ENCODE peak calls at places on chromosomes 16 and 17, in five cellular contexts. One of them, this sample, is unnamed.

GRCh38 chr16:57628008-57628781 is at the start of gene ADGRG1:
- DNase-seq in GM06990: no peak
- DNase-seq in fibroblast of pulmonary artery: peak; percentile 97
- DNase-seq in kidney tubule cell: peak; percentile 99
- DNase-seq in HFFc6: peak; percentile 95
- DNase-seq in this sample: peak; percentile 53

GRCh38 chr17:1908699-1909309 is 79.0 kb downstream of the RPA1 start:
- DNase-seq in fibroblast of pulmonary artery: peak; percentile 83
- DNase-seq in GM06990: no peak
- DNase-seq in HFFc6: peak; percentile 70
- DNase-seq in kidney tubule cell: peak; percentile 71
- DNase-seq in this sample: peak; percentile 76

GRCh38 chr17:72984145-72984924 is 108.2 kb downstream of the SLC39A11 start:
- DNase-seq in kidney tubule cell: peak; percentile 58
- DNase-seq in GM06990: no peak
- DNase-seq in HFFc6: peak; percentile 81
- DNase-seq in fibroblast of pulmonary artery: peak; percentile 92
- DNase-seq in this sample: peak; percentile 74

GRCh38 chr16:48136547-48137360 is 19.0 kb downstream of the ABCC12 start:
- DNase-seq in kidney tubule cell: no peak
- DNase-seq in GM06990: no peak
- DNase-seq in HFFc6: no peak
- DNase-seq in fibroblast of pulmonary artery: peak; percentile 60
- DNase-seq in this sample: no peak

GRCh38 chr16:60180609-60181008 is 1446.5 kb upstream of the GOT2 start:
- DNase-seq in fibroblast of pulmonary artery: no peak
- DNase-seq in GM06990: no peak
- DNase-seq in kidney tubule cell: no peak
- DNase-seq in HFFc6: no peak
- DNase-seq in this sample: no peak

GRCh38 chr16:23670137-23670776 is 8.4 kb upstream of the PLK1 start:
- DNase-seq in fibroblast of pulmonary artery: peak; percentile 65
- DNase-seq in GM06990: peak; percentile 81
- DNase-seq in HFFc6: peak; percentile 82
- DNase-seq in kidney tubule cell: peak; percentile 97
- DNase-seq in this sample: no peak

GRCh38 chr16:66169817-66170216 is 196.7 kb upstream of the CDH5 start:
- DNase-seq in kidney tubule cell: no peak
- DNase-seq in fibroblast of pulmonary artery: no peak
- DNase-seq in GM06990: no peak
- DNase-seq in HFFc6: no peak
- DNase-seq in this sample: no peak

GRCh38 chr17:55859518-55859917 is 108.7 kb downstream of the PCTP start:
- DNase-seq in kidney tubule cell: no peak
- DNase-seq in GM06990: no peak
- DNase-seq in HFFc6: no peak
- DNase-seq in fibroblast of pulmonary artery: no peak
- DNase-seq in this sample: no peak

GRCh38 chr16:22673463-22673862 is 140.5 kb upstream of the HS3ST2 start:
- DNase-seq in GM06990: no peak
- DNase-seq in HFFc6: no peak
- DNase-seq in kidney tubule cell: no peak
- DNase-seq in fibroblast of pulmonary artery: no peak
- DNase-seq in this sample: no peak

GRCh38 chr17:69314246-69315030 is 12.5 kb downstream of the ABCA5 start:
- DNase-seq in fibroblast of pulmonary artery: no peak
- DNase-seq in kidney tubule cell: no peak
- DNase-seq in HFFc6: no peak
- DNase-seq in GM06990: no peak
- DNase-seq in this sample: no peak

GRCh38 chr16:80614908-80615696 is 74.3 kb downstream of the DYNLRB2 start:
- DNase-seq in kidney tubule cell: peak; percentile 68
- DNase-seq in GM06990: no peak
- DNase-seq in fibroblast of pulmonary artery: peak; percentile 84
- DNase-seq in HFFc6: peak; percentile 92
- DNase-seq in this sample: peak; percentile 94

GRCh38 chr16:81940781-81941560 is 70.3 kb downstream of the SDR42E1 start:
- DNase-seq in kidney tubule cell: peak; percentile 62
- DNase-seq in fibroblast of pulmonary artery: peak; percentile 78
- DNase-seq in GM06990: no peak
- DNase-seq in HFFc6: peak; percentile 67
- DNase-seq in this sample: peak; percentile 48

GRCh38 chr17:36608794-36609497 is 7.6 kb downstream of the MRM1 start:
- DNase-seq in kidney tubule cell: peak; percentile 56
- DNase-seq in GM06990: peak; percentile 52
- DNase-seq in fibroblast of pulmonary artery: peak; percentile 79
- DNase-seq in HFFc6: peak; percentile 60
- DNase-seq in this sample: peak; percentile 22

GRCh38 chr17:13568746-13569739 is 32.7 kb downstream of the HS3ST3A1 start:
- DNase-seq in kidney tubule cell: no peak
- DNase-seq in GM06990: no peak
- DNase-seq in fibroblast of pulmonary artery: no peak
- DNase-seq in HFFc6: no peak
- DNase-seq in this sample: no peak

GRCh38 chr16:75272097-75272548 is 20.7 kb upstream of the BCAR1 start:
- DNase-seq in GM06990: no peak
- DNase-seq in fibroblast of pulmonary artery: no peak
- DNase-seq in HFFc6: no peak
- DNase-seq in kidney tubule cell: no peak
- DNase-seq in this sample: peak; percentile 62

GRCh38 chr16:57389087-57389468 is 15.5 kb upstream of the CCL17 start:
- DNase-seq in kidney tubule cell: no peak
- DNase-seq in HFFc6: no peak
- DNase-seq in GM06990: no peak
- DNase-seq in fibroblast of pulmonary artery: no peak
- DNase-seq in this sample: no peak

GRCh38 chr17:36750316-36750885 is 149.0 kb downstream of the MRM1 start:
- DNase-seq in fibroblast of pulmonary artery: no peak
- DNase-seq in kidney tubule cell: no peak
- DNase-seq in GM06990: no peak
- DNase-seq in HFFc6: no peak
- DNase-seq in this sample: no peak

GRCh38 chr16:4936991-4937781 is at the start of gene PPL:
- DNase-seq in GM06990: peak; percentile 40
- DNase-seq in kidney tubule cell: peak; percentile 91
- DNase-seq in fibroblast of pulmonary artery: no peak
- DNase-seq in HFFc6: no peak
- DNase-seq in this sample: peak; percentile 68

GRCh38 chr16:57482845-57483545 is 3.3 kb downstream of the DOK4 start:
- DNase-seq in GM06990: no peak
- DNase-seq in kidney tubule cell: no peak
- DNase-seq in fibroblast of pulmonary artery: no peak
- DNase-seq in HFFc6: no peak
- DNase-seq in this sample: no peak

This sample was measured in trophoblast cell.